ENCODE peak calls at places on chromosomes 6 and 20, in four cellular contexts. One of them, this sample, is unnamed.

GRCh38 chr6:154532426-154532825 is 21.9 kb upstream of the CNKSR3 start:
- DNase-seq in IMR-90: no peak
- DNase-seq in ascending aorta: no peak
- DNase-seq in ovary: no peak
- DNase-seq in this sample: no peak

GRCh38 chr6:145206247-145206907 is 528.9 kb downstream of the EPM2A start:
- DNase-seq in IMR-90: peak; percentile 70
- DNase-seq in ascending aorta: no peak
- DNase-seq in ovary: no peak
- DNase-seq in this sample: peak; percentile 71

GRCh38 chr6:125003070-125003469 is 40.8 kb downstream of the RNF217 start:
- DNase-seq in IMR-90: no peak
- DNase-seq in ascending aorta: no peak
- DNase-seq in ovary: no peak
- DNase-seq in this sample: no peak

GRCh38 chr6:1596088-1596852 is 13.4 kb upstream of the FOXC1 start:
- DNase-seq in IMR-90: peak; percentile 45
- DNase-seq in ascending aorta: no peak
- DNase-seq in ovary: peak; percentile 69
- DNase-seq in this sample: peak; percentile 54

GRCh38 chr20:37345339-37346231 is at the start of gene SRC:
- DNase-seq in IMR-90: peak; percentile 60
- DNase-seq in ascending aorta: no peak
- DNase-seq in ovary: peak; percentile 85
- DNase-seq in this sample: peak; percentile 71

GRCh38 chr6:89161326-89162046 is 15.6 kb downstream of the PM20D2 start:
- DNase-seq in IMR-90: peak; percentile 50
- DNase-seq in ascending aorta: no peak
- DNase-seq in ovary: no peak
- DNase-seq in this sample: no peak

GRCh38 chr20:16216227-16217210 is 356.7 kb downstream of the KIF16B start:
- DNase-seq in IMR-90: no peak
- DNase-seq in ascending aorta: no peak
- DNase-seq in ovary: no peak
- DNase-seq in this sample: peak; percentile 53

GRCh38 chr6:43996614-43997341 is 130.5 kb downstream of the MRPL14 start:
- DNase-seq in IMR-90: no peak
- DNase-seq in ascending aorta: no peak
- DNase-seq in ovary: peak; percentile 13
- DNase-seq in this sample: no peak

GRCh38 chr20:23507346-23507745 is 16.4 kb downstream of the CST8 start:
- DNase-seq in IMR-90: no peak
- DNase-seq in ascending aorta: no peak
- DNase-seq in ovary: no peak
- DNase-seq in this sample: no peak

DNA sequence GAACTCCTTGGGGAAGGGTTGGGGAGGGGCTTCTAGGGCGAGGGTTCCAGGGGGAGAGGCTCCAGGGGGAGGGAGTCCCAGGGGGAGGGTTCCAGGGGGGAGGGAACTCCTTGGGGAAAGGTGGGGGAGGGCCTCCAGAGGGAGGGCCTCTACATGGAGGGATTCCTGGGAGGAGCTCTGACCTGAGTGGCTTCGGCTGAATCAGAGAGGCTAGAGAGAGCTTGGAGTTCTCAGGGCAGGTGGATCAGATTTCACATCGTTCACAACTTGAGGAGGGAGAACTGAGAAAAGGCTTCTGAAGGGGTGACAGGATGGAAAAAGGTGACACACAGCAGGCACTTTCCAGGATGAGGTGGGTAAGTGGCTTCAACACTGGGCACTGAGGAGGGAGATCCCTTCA is 49.1 kb downstream of the DAAM2 start:
- DNase-seq in IMR-90: peak; percentile 11
- DNase-seq in ascending aorta: no peak
- DNase-seq in ovary: no peak
- DNase-seq in this sample: no peak
- H3K4me1 ChIP-seq in IMR-90: peaks cover 9% of the 10 kb centered on the region
- H3K4me1 ChIP-seq in ascending aorta: peaks cover 37% of the 10 kb centered on the region
- H3K4me1 ChIP-seq in ovary: peaks cover 2% of the 10 kb centered on the region
- H3K4me1 ChIP-seq in this sample: no peaks in the 10 kb centered on the region

GRCh38 chr6:170293881-170294755 is 3.2 kb upstream of the DLL1 start:
- DNase-seq in IMR-90: no peak
- DNase-seq in ascending aorta: no peak
- DNase-seq in ovary: no peak
- DNase-seq in this sample: no peak

GRCh38 chr6:170296423-170296745 is 5.5 kb upstream of the DLL1 start:
- DNase-seq in IMR-90: no peak
- DNase-seq in ascending aorta: no peak
- DNase-seq in ovary: no peak
- DNase-seq in this sample: no peak

GRCh38 chr6:170293411-170293844 is 2.5 kb upstream of the DLL1 start:
- DNase-seq in IMR-90: no peak
- DNase-seq in ascending aorta: no peak
- DNase-seq in ovary: no peak
- DNase-seq in this sample: no peak

GRCh38 chr6:170295519-170296422 is 4.9 kb upstream of the DLL1 start:
- DNase-seq in IMR-90: no peak
- DNase-seq in ascending aorta: no peak
- DNase-seq in ovary: no peak
- DNase-seq in this sample: no peak

GRCh38 chr6:170294813-170295518 is 4.1 kb upstream of the DLL1 start:
- DNase-seq in IMR-90: no peak
- DNase-seq in ascending aorta: no peak
- DNase-seq in ovary: no peak
- DNase-seq in this sample: no peak
- H3K4me1 ChIP-seq in IMR-90: peaks cover 4% of the 10 kb centered on the region
- H3K4me1 ChIP-seq in ascending aorta: peaks cover 46% of the 10 kb centered on the region
- H3K4me1 ChIP-seq in ovary: peaks cover 23% of the 10 kb centered on the region
- H3K4me1 ChIP-seq in this sample: peaks cover 3% of the 10 kb centered on the region

GRCh38 chr20:50528129-50528528 is 17.9 kb downstream of the PTPN1 start:
- DNase-seq in IMR-90: no peak
- DNase-seq in ascending aorta: no peak
- DNase-seq in ovary: no peak
- DNase-seq in this sample: no peak

GRCh38 chr20:50527068-50527605 is 17.0 kb downstream of the PTPN1 start:
- DNase-seq in IMR-90: peak; percentile 31
- DNase-seq in ascending aorta: no peak
- DNase-seq in ovary: no peak
- DNase-seq in this sample: no peak

GRCh38 chr20:50532231-50532630 is 22.0 kb downstream of the PTPN1 start:
- DNase-seq in IMR-90: no peak
- DNase-seq in ascending aorta: no peak
- DNase-seq in ovary: no peak
- DNase-seq in this sample: no peak

GRCh38 chr20:50526403-50526989 is 16.3 kb downstream of the PTPN1 start:
- DNase-seq in IMR-90: peak; percentile 33
- DNase-seq in ascending aorta: no peak
- DNase-seq in ovary: no peak
- DNase-seq in this sample: no peak

GRCh38 chr20:50528804-50529351 is 18.7 kb downstream of the PTPN1 start:
- DNase-seq in IMR-90: peak; percentile 39
- DNase-seq in ascending aorta: no peak
- DNase-seq in ovary: no peak
- DNase-seq in this sample: no peak
- H3K4me1 ChIP-seq in IMR-90: peaks cover 48% of the 10 kb centered on the region
- H3K4me1 ChIP-seq in ascending aorta: peaks cover 21% of the 10 kb centered on the region
- H3K4me1 ChIP-seq in ovary: peaks cover 10% of the 10 kb centered on the region
- H3K4me1 ChIP-seq in this sample: no peaks in the 10 kb centered on the region

GRCh38 chr6:141552031-141552430 is 580.7 kb upstream of the GJE1 start:
- DNase-seq in IMR-90: no peak
- DNase-seq in ascending aorta: no peak
- DNase-seq in ovary: no peak
- DNase-seq in this sample: no peak

GRCh38 chr6:141551318-141551717 is 581.4 kb upstream of the GJE1 start:
- DNase-seq in IMR-90: no peak
- DNase-seq in ascending aorta: no peak
- DNase-seq in ovary: no peak
- DNase-seq in this sample: no peak

GRCh38 chr6:141548969-141549368 is 583.8 kb upstream of the GJE1 start:
- DNase-seq in IMR-90: no peak
- DNase-seq in ascending aorta: no peak
- DNase-seq in ovary: no peak
- DNase-seq in this sample: no peak

GRCh38 chr6:141552463-141552862 is 580.3 kb upstream of the GJE1 start:
- DNase-seq in IMR-90: peak; percentile 86
- DNase-seq in ascending aorta: no peak
- DNase-seq in ovary: no peak
- DNase-seq in this sample: no peak

GRCh38 chr6:141550471-141550870 is 582.3 kb upstream of the GJE1 start:
- DNase-seq in IMR-90: peak; percentile 29
- DNase-seq in ascending aorta: no peak
- DNase-seq in ovary: no peak
- DNase-seq in this sample: no peak
- H3K4me1 ChIP-seq in IMR-90: no peaks in the 10 kb centered on the region
- H3K4me1 ChIP-seq in ascending aorta: peaks cover 2% of the 10 kb centered on the region
- H3K4me1 ChIP-seq in ovary: no peaks in the 10 kb centered on the region
- H3K4me1 ChIP-seq in this sample: no peaks in the 10 kb centered on the region

DNA sequence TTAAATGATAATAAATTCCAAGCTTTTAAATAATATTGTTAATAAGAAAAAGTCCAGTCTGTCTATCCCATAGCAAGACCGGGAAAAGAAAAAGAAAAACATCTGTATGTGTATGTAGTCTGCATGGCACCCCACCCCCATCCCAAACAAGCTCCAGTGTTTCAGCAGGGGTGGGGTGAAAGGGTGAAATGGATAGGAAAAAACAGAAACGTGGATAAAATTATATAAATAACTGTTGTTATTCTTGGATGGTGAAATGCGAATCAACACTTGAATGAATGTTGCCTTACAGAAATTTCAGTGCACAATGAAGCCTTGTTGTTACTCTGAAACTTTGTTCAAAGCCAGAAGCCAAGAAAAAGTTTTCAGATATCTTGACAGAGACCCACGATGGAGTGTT is 31.4 kb downstream of the HAO1 start:
- DNase-seq in IMR-90: no peak
- DNase-seq in ascending aorta: no peak
- DNase-seq in ovary: no peak
- DNase-seq in this sample: no peak
- H3K4me1 ChIP-seq in IMR-90: no peaks in the 10 kb centered on the region
- H3K4me1 ChIP-seq in ascending aorta: no peaks in the 10 kb centered on the region
- H3K4me1 ChIP-seq in ovary: no peaks in the 10 kb centered on the region
- H3K4me1 ChIP-seq in this sample: no peaks in the 10 kb centered on the region

GRCh38 chr6:37058084-37058586 is 52.7 kb downstream of the FGD2 start:
- DNase-seq in IMR-90: peak; percentile 76
- DNase-seq in ascending aorta: no peak
- DNase-seq in ovary: no peak
- DNase-seq in this sample: no peak
- H3K4me1 ChIP-seq in IMR-90: peaks cover 12% of the 10 kb centered on the region
- H3K4me1 ChIP-seq in ascending aorta: peaks cover 10% of the 10 kb centered on the region
- H3K4me1 ChIP-seq in ovary: peaks cover 2% of the 10 kb centered on the region
- H3K4me1 ChIP-seq in this sample: peaks cover 11% of the 10 kb centered on the region

GRCh38 chr6:35388023-35388422 is 45.7 kb downstream of the PPARD start:
- DNase-seq in IMR-90: no peak
- DNase-seq in ascending aorta: no peak
- DNase-seq in ovary: no peak
- DNase-seq in this sample: no peak
- H3K4me1 ChIP-seq in IMR-90: peaks cover 35% of the 10 kb centered on the region
- H3K4me1 ChIP-seq in ascending aorta: peaks cover 5% of the 10 kb centered on the region
- H3K4me1 ChIP-seq in ovary: peaks cover 26% of the 10 kb centered on the region
- H3K4me1 ChIP-seq in this sample: no peaks in the 10 kb centered on the region

GRCh38 chr20:47506850-47507249 is 5.2 kb downstream of the NCOA3 start:
- DNase-seq in IMR-90: no peak
- DNase-seq in ascending aorta: no peak
- DNase-seq in ovary: no peak
- DNase-seq in this sample: no peak
- H3K4me1 ChIP-seq in IMR-90: peaks cover 2% of the 10 kb centered on the region
- H3K4me1 ChIP-seq in ascending aorta: peaks cover 14% of the 10 kb centered on the region
- H3K4me1 ChIP-seq in ovary: peaks cover 3% of the 10 kb centered on the region
- H3K4me1 ChIP-seq in this sample: no peaks in the 10 kb centered on the region

GRCh38 chr6:111478064-111478476 is 4.9 kb downstream of the REV3L start:
- DNase-seq in IMR-90: peak; percentile 55
- DNase-seq in ascending aorta: no peak
- DNase-seq in ovary: no peak
- DNase-seq in this sample: no peak
- H3K4me1 ChIP-seq in IMR-90: peaks cover 8% of the 10 kb centered on the region
- H3K4me1 ChIP-seq in ascending aorta: peaks cover 16% of the 10 kb centered on the region
- H3K4me1 ChIP-seq in ovary: peaks cover 8% of the 10 kb centered on the region
- H3K4me1 ChIP-seq in this sample: peaks cover 16% of the 10 kb centered on the region

This sample was measured in BE2C.